ENCODE peak calls at places on chromosomes 1 and 21, in ten cellular contexts. N, M, C, E, P, Z, L, W, B and Y are unnamed samples.

GRCh38 chr1:83889707-83890106 is 109.2 kb downstream of the TTLL7 start:
- DNase-seq in N (no peak), M (no peak), C (no peak), E (no peak), P (no peak), Z (no peak), L (no peak), W (no peak), B (peak), Y (no peak)

GRCh38 chr1:10544239-10544638 is 69.5 kb downstream of the PEX14 start:
- DNase-seq in N (no peak), M (no peak), C (no peak), E (no peak), P (no peak), Z (no peak), L (no peak), W (no peak), B (no peak), Y (no peak)

GRCh38 chr1:209455666-209456065 is 127.8 kb upstream of the CAMK1G start:
- DNase-seq in N (peak), M (no peak), C (no peak), E (no peak), P (no peak), Z (no peak), L (no peak), W (no peak), B (no peak), Y (no peak)

GRCh38 chr1:8870605-8871538 is 7.6 kb downstream of the ENO1 start:
- DNase-seq in N (no peak), M (no peak), C (no peak), E (no peak), P (no peak), Z (no peak), L (no peak), W (no peak), B (no peak), Y (no peak)

GRCh38 chr21:38567577-38568360 is 69.5 kb upstream of the ERG start:
- DNase-seq in N (peak), M (no peak), C (no peak), E (no peak), P (no peak), Z (no peak), L (no peak), W (no peak), B (peak), Y (no peak)

GRCh38 chr1:232044728-232045127 is 418.1 kb downstream of the DISC1 start:
- DNase-seq in N (no peak), M (no peak), C (no peak), E (no peak), P (no peak), Z (no peak), L (no peak), W (no peak), B (no peak), Y (no peak)

GRCh38 chr1:55725378-55725777 is 510.2 kb upstream of the USP24 start:
- DNase-seq in N (no peak), M (no peak), C (no peak), E (no peak), P (no peak), Z (no peak), L (no peak), W (no peak), B (no peak), Y (peak)

GRCh38 chr1:43199093-43199726 is 27.1 kb downstream of the CFAP57 start:
- DNase-seq in N (peak), M (no peak), C (no peak), E (no peak), P (no peak), Z (no peak), L (no peak), W (no peak), B (no peak), Y (no peak)

GRCh38 chr1:179177182-179177581 is 52.3 kb downstream of the ABL2 start:
- DNase-seq in N (no peak), M (no peak), C (no peak), E (no peak), P (no peak), Z (no peak), L (no peak), W (no peak), B (peak), Y (no peak)

GRCh38 chr1:112881742-112882127 is 74.3 kb downstream of the SLC16A1 start:
- DNase-seq in N (no peak), M (no peak), C (peak), E (no peak), P (no peak), Z (no peak), L (no peak), W (no peak), B (no peak), Y (no peak)

GRCh38 chr1:47479664-47480063 is 41.8 kb downstream of the FOXD2 start:
- DNase-seq in N (no peak), M (no peak), C (no peak), E (no peak), P (no peak), Z (no peak), L (no peak), W (no peak), B (no peak), Y (no peak)

GRCh38 chr1:228393268-228393699 is 13.4 kb downstream of the TRIM11 start:
- DNase-seq in N (no peak), M (no peak), C (no peak), E (no peak), P (no peak), Z (no peak), L (no peak), W (no peak), B (peak), Y (peak)

GRCh38 chr1:143698016-143698415 is 273.8 kb downstream of the FAM72C start:
- DNase-seq in N (peak), M (no peak), C (no peak), E (peak), P (no peak), Z (no peak), L (peak), W (no peak), B (peak), Y (no peak)

GRCh38 chr1:40637617-40638016 is 27.9 kb downstream of the RIMS3 start:
- DNase-seq in N (no peak), M (no peak), C (no peak), E (no peak), P (no peak), Z (no peak), L (no peak), W (no peak), B (no peak), Y (no peak)

GRCh38 chr21:33655591-33656221 is 13.4 kb downstream of the ITSN1 start:
- DNase-seq in N (no peak), M (no peak), C (no peak), E (no peak), P (no peak), Z (no peak), L (no peak), W (no peak), B (peak), Y (peak)

GRCh38 chr1:88773540-88774150 is 89.6 kb downstream of the PKN2 start:
- DNase-seq in N (peak), M (no peak), C (no peak), E (peak), P (no peak), Z (no peak), L (no peak), W (no peak), B (peak), Y (peak)

GRCh38 chr1:75361260-75361659 is 227.1 kb downstream of the LHX8 start:
- DNase-seq in N (no peak), M (no peak), C (no peak), E (no peak), P (no peak), Z (no peak), L (no peak), W (no peak), B (no peak), Y (no peak)

GRCh38 chr1:245493029-245493428 is 338.2 kb downstream of the KIF26B start:
- DNase-seq in N (peak), M (no peak), C (no peak), E (no peak), P (no peak), Z (no peak), L (no peak), W (no peak), B (no peak), Y (no peak)

GRCh38 chr1:115188680-115189395 is 99.5 kb upstream of the TSPAN2 start:
- DNase-seq in N (no peak), M (no peak), C (no peak), E (no peak), P (no peak), Z (no peak), L (no peak), W (no peak), B (no peak), Y (no peak)

GRCh38 chr21:15242906-15243305 is 178.1 kb upstream of the NRIP1 start:
- DNase-seq in N (no peak), M (no peak), C (no peak), E (no peak), P (no peak), Z (no peak), L (no peak), W (no peak), B (no peak), Y (no peak)

GRCh38 chr1:15153842-15154479 is 414 bp downstream of the TMEM51 start:
- DNase-seq in N (peak), M (no peak), C (no peak), E (peak), P (no peak), Z (no peak), L (no peak), W (peak), B (peak), Y (peak)

GRCh38 chr1:210001751-210002150 is 63.7 kb downstream of the SYT14 start:
- DNase-seq in N (no peak), M (no peak), C (no peak), E (no peak), P (no peak), Z (no peak), L (no peak), W (no peak), B (peak), Y (no peak)